ENCODE peak calls at places on chromosome 3, in ten cellular contexts. O is NCI-H510A, H is iris pigment epithelial cell, K is NCI-H1105, P is ELR, T is transverse colon, F is T-cell, C is naive B cell, R is NCI-H748 treated with DMSO at 0.1 percent for 48 hours, I is KG1. J is an unnamed sample.

GRCh38 chr3:165768680-165769079 is 68.5 kb downstream of the BCHE start:
- DNase-seq in I (no peak), C (no peak), O (no peak), P (no peak), K (no peak), F (no peak), T (no peak), H (no peak), R (no peak), J (no peak)

GRCh38 chr3:145854486-145854885 is 306.5 kb downstream of the PLOD2 start:
- DNase-seq in P (no peak), O (no peak), K (no peak), I (no peak), H (peak; percentile 1), F (no peak), R (no peak), C (no peak), T (no peak), J (no peak)

GRCh38 chr3:89278305-89278704 is 170.9 kb downstream of the EPHA3 start:
- DNase-seq in K (no peak), C (no peak), T (no peak), I (no peak), R (no peak), P (no peak), F (no peak), O (no peak), H (no peak), J (no peak)

GRCh38 chr3:81425198-81425868 is 336.1 kb downstream of the GBE1 start:
- DNase-seq in P (peak; percentile 79), I (no peak), K (no peak), F (no peak), O (no peak), C (no peak), H (peak; percentile 72), R (no peak), T (no peak), J (no peak)

GRCh38 chr3:193665370-193665989 is 72.5 kb downstream of the OPA1 start:
- DNase-seq in H (peak; percentile 49), C (peak; percentile 42), R (peak; percentile 8), T (no peak), I (no peak), O (no peak), K (peak; percentile 20), F (no peak), P (peak; percentile 63), J (no peak)

GRCh38 chr3:4271834-4272233 is 31.3 kb upstream of the SETMAR start:
- DNase-seq in F (no peak), H (peak; percentile 63), I (no peak), T (no peak), K (peak; percentile 4), P (peak; percentile 43), O (no peak), R (no peak), C (peak; percentile 10), J (no peak)

GRCh38 chr3:178895178-178895789 is 176.3 kb downstream of the ZMAT3 start:
- DNase-seq in P (no peak), T (no peak), K (no peak), R (no peak), C (no peak), F (no peak), H (no peak), O (no peak), I (no peak), J (no peak)

GRCh38 chr3:126399348-126399730 is 4.6 kb downstream of the CFAP100 start:
- DNase-seq in I (no peak), K (no peak), H (no peak), F (no peak), C (no peak), P (no peak), R (no peak), O (no peak), T (no peak), J (no peak)

GRCh38 chr3:2211568-2211967 is 112.9 kb downstream of the CNTN4 start:
- DNase-seq in T (no peak), R (no peak), K (no peak), I (no peak), C (no peak), H (no peak), O (no peak), P (no peak), F (no peak), J (no peak)

GRCh38 chr3:58604031-58604430 is 26.8 kb upstream of the FAM107A start:
- DNase-seq in O (no peak), R (no peak), P (no peak), F (no peak), T (no peak), H (no peak), I (no peak), C (no peak), K (no peak), J (no peak)

GRCh38 chr3:149813367-149814281 is 609 bp downstream of the RNF13 start:
- DNase-seq in H (peak; percentile 52), C (no peak), P (peak; percentile 62), O (peak; percentile 18), F (peak; percentile 6), K (peak; percentile 71), T (peak; percentile 19), R (no peak), I (no peak), J (no peak)

GRCh38 chr3:78879516-78879860 is 888.3 kb downstream of the ROBO1 start:
- DNase-seq in P (no peak), C (no peak), O (no peak), K (no peak), T (no peak), H (no peak), I (no peak), R (no peak), F (no peak), J (no peak)

GRCh38 chr3:139127101-139127500 is 82.4 kb upstream of the PRR23C start:
- DNase-seq in T (no peak), H (peak; percentile 76), I (no peak), F (no peak), R (no peak), K (no peak), C (no peak), O (no peak), P (peak; percentile 70), J (no peak)

GRCh38 chr3:141092663-141093062 is 41.5 kb downstream of the SPSB4 start:
- DNase-seq in R (no peak), F (no peak), T (no peak), C (no peak), I (no peak), O (no peak), K (no peak), P (no peak), H (no peak), J (no peak)

GRCh38 chr3:62379206-62379834 is 6.0 kb upstream of the FEZF2 start:
- DNase-seq in R (no peak), I (no peak), H (no peak), P (no peak), F (no peak), O (no peak), T (no peak), K (no peak), C (no peak), J (no peak)